ENCODE peak calls at places on chromosomes 5 and 9, in ten cellular contexts. B, X, D, P, U, M, V, W, Z and I are unnamed samples.

GRCh38 chr5:757931-758697 is 26.4 kb downstream of the ZDHHC11B start:
- DNase-seq in B (no peak), X (no peak), D (peak; percentile 61), P (no peak), U (peak; percentile 30), M (peak; percentile 93), V (no peak), W (no peak), Z (peak; percentile 16), I (peak; percentile 8)

GRCh38 chr5:68087866-68088265 is 127.7 kb upstream of the PIK3R1 start:
- DNase-seq in B (no peak), X (no peak), D (no peak), P (no peak), U (no peak), M (no peak), V (no peak), W (no peak), Z (no peak), I (no peak)

GRCh38 chr9:81416476-81417298 is 272.7 kb downstream of the TLE1 start:
- DNase-seq in B (no peak), X (peak; percentile 31), D (no peak), P (no peak), U (no peak), M (no peak), V (no peak), W (no peak), Z (no peak), I (no peak)

GRCh38 chr9:86272221-86272620 is 10.1 kb downstream of the ISCA1 start:
- DNase-seq in B (no peak), X (no peak), D (no peak), P (no peak), U (no peak), M (no peak), V (no peak), W (no peak), Z (no peak), I (no peak)

GRCh38 chr5:76682395-76682794 is 33.5 kb upstream of the F2R start:
- DNase-seq in B (no peak), X (no peak), D (no peak), P (no peak), U (no peak), M (no peak), V (no peak), W (no peak), Z (no peak), I (no peak)

GRCh38 chr5:157520911-157521703 is 54.5 kb downstream of the ADAM19 start:
- DNase-seq in B (no peak), X (peak; percentile 58), D (no peak), P (no peak), U (no peak), M (no peak), V (no peak), W (no peak), Z (no peak), I (no peak)

GRCh38 chr5:134445841-134446818 is 34.4 kb upstream of the CDKN2AIPNL start:
- DNase-seq in B (no peak), X (no peak), D (no peak), P (no peak), U (no peak), M (no peak), V (no peak), W (no peak), Z (no peak), I (no peak)

GRCh38 chr9:95574176-95574575 is 57.4 kb upstream of the PTCH1 start:
- DNase-seq in B (no peak), X (no peak), D (no peak), P (no peak), U (no peak), M (no peak), V (no peak), W (peak; percentile 19), Z (no peak), I (no peak)

GRCh38 chr5:54876-55569 is 36.9 kb upstream of the PLEKHG4B start:
- DNase-seq in B (no peak), X (no peak), D (no peak), P (no peak), U (no peak), M (peak; percentile 24), V (no peak), W (no peak), Z (no peak), I (no peak)

GRCh38 chr9:106964822-106965525 is 102.0 kb downstream of the ZNF462 start:
- DNase-seq in B (no peak), X (no peak), D (no peak), P (no peak), U (no peak), M (no peak), V (no peak), W (no peak), Z (no peak), I (no peak)

GRCh38 chr9:119284118-119284517 is 85.1 kb downstream of the BRINP1 start:
- DNase-seq in B (no peak), X (peak; percentile 3), D (no peak), P (no peak), U (no peak), M (no peak), V (no peak), W (peak; percentile 4), Z (no peak), I (no peak)

GRCh38 chr9:110555971-110556370 is 23.6 kb downstream of the SVEP1 start:
- DNase-seq in B (peak; percentile 42), X (peak; percentile 97), D (no peak), P (peak; percentile 73), U (no peak), M (no peak), V (no peak), W (no peak), Z (peak; percentile 37), I (no peak)

GRCh38 chr9:8863064-8863463 is 1063.5 kb upstream of the DMAC1 start:
- DNase-seq in B (no peak), X (no peak), D (no peak), P (no peak), U (no peak), M (no peak), V (no peak), W (no peak), Z (no peak), I (no peak)

GRCh38 chr9:92723801-92724323 is 40.8 kb downstream of the BICD2 start:
- DNase-seq in B (no peak), X (no peak), D (peak; percentile 31), P (no peak), U (no peak), M (no peak), V (no peak), W (no peak), Z (no peak), I (no peak)

GRCh38 chr5:9350301-9350797 is 195.5 kb downstream of the SEMA5A start:
- DNase-seq in B (no peak), X (peak; percentile 98), D (no peak), P (no peak), U (no peak), M (no peak), V (no peak), W (no peak), Z (no peak), I (no peak)